ENCODE peak calls at places on chromosomes 11 and 22, in six cellular contexts. M is anterior cingulate cortex; F is mucosa of gallbladder; E is DMS 273 treated with DMSO at 0.1 percent for 48 hours; I is Calu3; W is effector memory CD4-positive, alpha-beta T cell. U is an unnamed sample.

GRCh38 chr11:43419460-43419859 is 60.7 kb downstream of the TTC17 start:
- DNase-seq in M (no peak), F (peak), E (no peak), I (peak), W (no peak), U (peak)

GRCh38 chr11:9565822-9566560 is 7.5 kb upstream of the WEE1 start:
- DNase-seq in M (no peak), F (peak), E (peak), I (peak), W (peak), U (peak)

GRCh38 chr11:63583288-63583687 is 20.1 kb upstream of the PLAAT2 start:
- DNase-seq in M (no peak), F (no peak), E (no peak), I (no peak), W (no peak), U (no peak)

GRCh38 chr22:46462726-46463371 is 74.6 kb downstream of the CELSR1 start:
- DNase-seq in M (no peak), F (no peak), E (no peak), I (no peak), W (no peak), U (peak)

GRCh38 chr11:88421530-88421929 is 84.0 kb upstream of the CTSC start:
- DNase-seq in M (no peak), F (peak), E (no peak), I (peak), W (no peak), U (peak)

GRCh38 chr22:43777204-43777671 is 34.9 kb downstream of the EFCAB6 start:
- DNase-seq in M (no peak), F (no peak), E (no peak), I (no peak), W (no peak), U (peak)

GRCh38 chr11:19453893-19454292 is 213.1 kb upstream of the E2F8 start:
- DNase-seq in M (no peak), F (no peak), E (no peak), I (no peak), W (no peak), U (peak)

GRCh38 chr11:44313701-44314489 is 4.0 kb upstream of the ALX4 start:
- DNase-seq in M (no peak), F (no peak), E (no peak), I (no peak), W (no peak), U (no peak)

GRCh38 chr11:66368484-66368883 is 3.1 kb downstream of the SLC29A2 start:
- DNase-seq in M (no peak), F (no peak), E (no peak), I (no peak), W (no peak), U (no peak)

GRCh38 chr11:35141538-35141937 is 2.6 kb downstream of the CD44 start:
- DNase-seq in M (no peak), F (no peak), E (no peak), I (peak), W (no peak), U (no peak)

GRCh38 chr11:35683728-35684339 is 21.3 kb downstream of the TRIM44 start:
- DNase-seq in M (no peak), F (no peak), E (no peak), I (no peak), W (no peak), U (no peak)

GRCh38 chr11:49302360-49302759 is 94.0 kb upstream of the FOLH1 start:
- DNase-seq in M (no peak), F (no peak), E (no peak), I (no peak), W (no peak), U (no peak)